ENCODE peak calls at places on chromosomes 5 and 9, in nine cellular contexts. U is WERI-Rb-1, I is mucosa of descending colon, B is lower lobe of right lung, C is adrenal gland, A is progenitor cell of endocrine pancreas, R is BJ, Z is dorsolateral prefrontal cortex, X is upper lobe of right lung. D is an unnamed sample.

GRCh38 chr9:98248737-98249474 is 6.5 kb downstream of the TBC1D2 start:
- DNase-seq in R (peak), I (peak), Z (no peak), C (peak), B (peak), A (no peak), U (no peak), X (peak), D (peak)

GRCh38 chr5:139138790-139139189 is 59.4 kb downstream of the SIL1 start:
- DNase-seq in Z (peak), B (peak), U (no peak), A (no peak), X (peak), C (peak), I (no peak), R (no peak), D (peak)

GRCh38 chr9:14769235-14769580 is 46.7 kb upstream of the CER1 start:
- DNase-seq in X (no peak), B (no peak), U (peak), C (no peak), Z (no peak), I (no peak), R (no peak), A (no peak), D (peak)

GRCh38 chr5:78046006-78046405 is 248.5 kb downstream of the AP3B1 start:
- DNase-seq in R (no peak), Z (no peak), U (no peak), X (no peak), A (no peak), B (no peak), I (no peak), C (no peak), D (no peak)

GRCh38 chr5:141734501-141735231 is 52.6 kb upstream of the ARAP3 start:
- DNase-seq in C (peak), U (peak), I (peak), Z (no peak), A (peak), X (no peak), B (no peak), R (no peak), D (peak)

GRCh38 chr9:72333758-72334157 is 31.2 kb downstream of the ZFAND5 start:
- DNase-seq in C (no peak), U (peak), A (no peak), R (no peak), X (no peak), Z (no peak), B (no peak), I (no peak), D (no peak)

GRCh38 chr9:136777359-136777758 is 13.0 kb upstream of the LCN15 start:
- DNase-seq in U (no peak), B (peak), C (no peak), I (peak), A (no peak), Z (no peak), R (no peak), X (no peak), D (no peak)

GRCh38 chr9:135704366-135704947 is 2.5 kb downstream of the KCNT1 start:
- DNase-seq in A (no peak), X (no peak), Z (no peak), B (no peak), C (no peak), U (no peak), R (no peak), I (no peak), D (no peak)

GRCh38 chr5:132181011-132181629 is 46.5 kb downstream of the P4HA2 start:
- DNase-seq in X (no peak), C (no peak), Z (no peak), U (peak), I (peak), B (no peak), A (no peak), R (no peak), D (no peak)

GRCh38 chr9:127535834-127536233 is 76.2 kb upstream of the STXBP1 start:
- DNase-seq in U (no peak), I (peak), R (no peak), A (no peak), Z (no peak), C (no peak), X (no peak), B (no peak), D (peak)

GRCh38 chr9:129241725-129242124 is 63.7 kb upstream of the IER5L start:
- DNase-seq in B (peak), Z (no peak), X (peak), A (no peak), R (no peak), I (peak), U (no peak), C (no peak), D (no peak)

GRCh38 chr5:42250-42649 is 49.7 kb upstream of the PLEKHG4B start:
- DNase-seq in X (no peak), A (no peak), C (no peak), U (peak), R (no peak), Z (no peak), I (no peak), B (no peak), D (no peak)

GRCh38 chr9:109014267-109015025 is 1.1 kb upstream of the CTNNAL1 start:
- DNase-seq in B (no peak), X (peak), C (no peak), U (no peak), Z (no peak), I (peak), A (no peak), R (no peak), D (peak)

GRCh38 chr5:40960027-40960426 is 50.7 kb downstream of the C7 start:
- DNase-seq in X (no peak), I (no peak), A (no peak), Z (no peak), C (no peak), U (no peak), B (no peak), R (no peak), D (peak)

GRCh38 chr5:55160493-55161209 is 680 bp downstream of the GPX8 start:
- DNase-seq in C (peak), R (peak), B (no peak), Z (no peak), U (no peak), X (no peak), A (no peak), I (peak), D (peak)

GRCh38 chr9:73348485-73348884 is 196.8 kb downstream of the ANXA1 start:
- DNase-seq in R (no peak), X (no peak), Z (no peak), C (no peak), A (peak), B (no peak), U (no peak), I (no peak), D (peak)

GRCh38 chr5:6819521-6819920 is 106.3 kb downstream of the TENT4A start:
- DNase-seq in U (peak), R (no peak), I (no peak), A (no peak), B (no peak), Z (no peak), C (no peak), X (no peak), D (no peak)
- TF ChIP-seq CTCF in U (peak), R (no peak), I (no peak), A (peak), B (no peak), Z (peak), C (no peak), X (no peak), D (no peak)

DNA sequence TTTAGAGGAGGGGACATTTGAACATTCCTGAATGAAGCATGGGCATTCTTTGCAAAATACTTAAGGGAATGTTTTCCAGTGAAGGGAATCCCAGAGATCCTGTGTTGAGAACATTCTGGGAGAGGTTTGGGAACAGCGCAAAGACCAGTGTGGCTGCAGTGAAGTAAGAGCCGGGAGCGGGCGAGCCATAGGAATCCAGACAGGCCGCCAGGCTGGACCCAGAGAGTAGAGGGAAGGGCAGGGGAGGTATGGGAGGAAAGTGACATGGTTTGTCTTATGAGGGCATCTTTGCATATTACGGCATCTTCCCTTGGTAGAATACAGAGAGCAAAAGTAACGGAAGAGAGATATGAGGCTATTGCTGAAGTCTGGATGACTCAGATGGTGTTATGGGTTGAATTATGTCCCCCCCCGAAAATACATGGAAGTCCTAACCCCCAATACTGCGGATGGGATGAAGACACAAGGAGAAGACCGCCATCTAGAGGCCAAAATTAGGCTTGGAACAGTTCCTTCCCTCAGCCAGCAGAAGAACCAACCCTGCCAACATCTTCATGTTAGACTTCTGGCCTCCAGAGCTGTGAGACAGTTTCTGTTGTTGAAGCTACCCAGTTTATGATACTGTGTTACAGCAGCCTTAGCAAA is 268.2 kb downstream of the MAST4 start:
- DNase-seq in A (no peak), C (no peak), B (no peak), U (peak), I (no peak), X (no peak), Z (no peak), R (no peak), D (peak)
- TF ChIP-seq CTCF in A (no peak), C (peak), B (peak), U (peak), I (no peak), X (peak), Z (peak), R (peak), D (peak)

GRCh38 chr5:79109527-79110492 is 1.8 kb upstream of the BHMT start:
- DNase-seq in X (no peak), A (no peak), Z (no peak), C (no peak), U (peak), R (no peak), I (peak), B (no peak), D (no peak)
- TF ChIP-seq CTCF in X (peak), A (peak), Z (no peak), C (no peak), U (peak), R (peak), I (no peak), B (peak), D (peak)

GRCh38 chr9:22238809-22239684 is 207.6 kb upstream of the DMRTA1 start:
- DNase-seq in Z (no peak), B (no peak), I (no peak), R (no peak), A (no peak), U (no peak), X (no peak), C (no peak), D (peak)
- TF ChIP-seq CTCF in Z (peak), B (peak), I (peak), R (peak), A (peak), U (peak), X (peak), C (peak), D (peak)

GRCh38 chr5:159442210-159442850 is 112.0 kb upstream of the IL12B start:
- DNase-seq in C (no peak), B (peak), Z (no peak), R (no peak), U (peak), A (no peak), X (no peak), I (peak), D (no peak)

GRCh38 chr5:159440948-159441347 is 110.7 kb upstream of the IL12B start:
- DNase-seq in C (no peak), X (no peak), Z (no peak), B (no peak), U (no peak), A (no peak), R (no peak), I (no peak), D (no peak)

GRCh38 chr5:159441441-159441840 is 111.2 kb upstream of the IL12B start:
- DNase-seq in B (no peak), A (no peak), R (no peak), X (no peak), I (no peak), Z (no peak), U (peak), C (peak), D (no peak)

GRCh38 chr5:159440235-159440634 is 109.9 kb upstream of the IL12B start:
- DNase-seq in Z (no peak), U (no peak), X (no peak), C (no peak), R (no peak), A (no peak), I (no peak), B (no peak), D (no peak)

DNA sequence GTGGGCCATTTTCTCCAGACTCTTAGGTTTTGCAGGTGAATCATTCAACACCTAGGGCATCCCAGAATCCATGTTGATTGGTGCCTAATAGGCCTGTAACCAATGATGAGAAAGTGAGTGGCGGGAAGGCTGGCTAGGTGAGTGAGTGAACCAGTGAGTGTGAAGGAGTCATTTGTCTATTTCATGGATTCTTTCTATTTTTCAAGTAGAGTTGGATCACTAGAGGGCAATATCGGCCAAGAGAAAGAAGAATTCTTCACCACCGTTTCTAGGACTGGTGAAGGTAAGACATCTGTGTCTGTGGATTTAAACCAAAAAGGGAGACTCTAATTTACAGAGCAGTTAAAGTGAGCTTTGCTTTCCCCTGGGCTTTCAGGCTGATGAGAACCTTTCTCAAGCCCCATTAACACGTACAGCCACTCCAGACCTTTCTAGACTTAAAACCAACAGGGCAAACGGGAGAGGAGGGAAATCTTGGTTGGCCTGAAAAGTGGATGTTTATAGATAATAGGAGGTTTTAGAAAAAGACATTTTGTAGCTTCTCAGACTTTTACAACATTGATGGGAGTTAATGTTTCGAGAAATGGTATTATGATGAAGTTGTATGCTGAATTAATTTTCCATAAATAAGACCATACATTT is 114.3 kb upstream of the IL12B start:
- DNase-seq in R (no peak), I (no peak), U (no peak), B (no peak), Z (no peak), C (no peak), A (no peak), X (no peak), D (peak)
- TF ChIP-seq CTCF in R (peak), I (no peak), U (peak), B (peak), Z (peak), C (peak), A (peak), X (peak), D (peak)